ENCODE peak calls at places on chromosomes 3 and 15, in six cellular contexts. C is fibroblast of lung, T is psoas muscle, E is RPMI8226, V is neuronal stem cell, O is Ammon's horn. F is an unnamed sample.

GRCh38 chr3:131778526-131778925 is 256.3 kb downstream of the CPNE4 start:
- DNase-seq in C (no peak), T (no peak), E (no peak), V (no peak), O (no peak), F (no peak)

GRCh38 chr3:13274874-13275332 is 145.2 kb downstream of the NUP210 start:
- DNase-seq in C (no peak), T (peak), E (peak), V (no peak), O (no peak), F (no peak)

GRCh38 chr3:117165611-117166051 is 456.1 kb downstream of the TUSC7 start:
- DNase-seq in C (peak), T (no peak), E (no peak), V (peak), O (peak), F (no peak)

GRCh38 chr15:56045068-56045748 is 51.8 kb upstream of the NEDD4 start:
- DNase-seq in C (no peak), T (no peak), E (no peak), V (no peak), O (no peak), F (no peak)

GRCh38 chr15:57297163-57297593 is 79.1 kb upstream of the CGNL1 start:
- DNase-seq in C (no peak), T (no peak), E (no peak), V (no peak), O (no peak), F (no peak)

GRCh38 chr3:195139091-195139875 is 131.7 kb downstream of the XXYLT1 start:
- DNase-seq in C (no peak), T (no peak), E (no peak), V (no peak), O (no peak), F (no peak)

GRCh38 chr3:69784854-69785523 is 45.7 kb downstream of the MITF start:
- DNase-seq in C (peak), T (peak), E (no peak), V (no peak), O (peak), F (peak)

GRCh38 chr3:160016972-160017371 is 28.3 kb downstream of the IL12A start:
- DNase-seq in C (peak), T (no peak), E (peak), V (no peak), O (no peak), F (no peak)

GRCh38 chr3:150293401-150294001 is 114.6 kb upstream of the TSC22D2 start:
- DNase-seq in C (peak), T (no peak), E (no peak), V (no peak), O (peak), F (no peak)

GRCh38 chr15:63372753-63373152 is 8.9 kb downstream of the CA12 start:
- DNase-seq in C (peak), T (no peak), E (no peak), V (no peak), O (no peak), F (no peak)

GRCh38 chr15:83323296-83323711 is 38.8 kb upstream of the BNC1 start:
- DNase-seq in C (peak), T (no peak), E (peak), V (no peak), O (peak), F (no peak)

GRCh38 chr3:189566550-189566949 is 64.6 kb upstream of the TP63 start:
- DNase-seq in C (no peak), T (no peak), E (no peak), V (no peak), O (no peak), F (no peak)

GRCh38 chr15:93861413-93861812 is 369.9 kb upstream of the MCTP2 start:
- DNase-seq in C (peak), T (no peak), E (no peak), V (no peak), O (no peak), F (no peak)